ENCODE peak calls at places on chromosomes 1 and 21, in six cellular contexts. O is CD8-positive, alpha-beta T cell; E is heart right ventricle; P is A549; F is dorsolateral prefrontal cortex; D is astrocyte of the spinal cord. L is an unnamed sample.

GRCh38 chr21:44086636-44087425 is 20.4 kb upstream of the PWP2 start:
- DNase-seq in E (no peak), D (no peak), O (no peak), F (no peak), P (no peak), L (no peak)

GRCh38 chr1:92482665-92483441 is 3.9 kb downstream of the GFI1 start:
- DNase-seq in F (no peak), O (peak), E (no peak), P (no peak), D (no peak), L (peak)

GRCh38 chr1:154445040-154445472 is 39.9 kb downstream of the IL6R start:
- DNase-seq in P (no peak), O (peak), F (no peak), E (no peak), D (peak), L (peak)

GRCh38 chr1:21924503-21925005 is 12.6 kb downstream of the HSPG2 start:
- DNase-seq in E (no peak), O (no peak), F (no peak), D (no peak), P (no peak), L (no peak)

GRCh38 chr1:58932820-58933598 is 149.2 kb upstream of the JUN start:
- DNase-seq in E (no peak), P (peak), O (no peak), D (peak), F (no peak), L (peak)

GRCh38 chr1:50423670-50424000 is 392 bp upstream of the DMRTA2 start:
- DNase-seq in D (no peak), O (no peak), E (no peak), P (peak), F (no peak), L (peak)

GRCh38 chr1:173590557-173590956 is 12.3 kb downstream of the SLC9C2 start:
- DNase-seq in E (no peak), P (peak), O (no peak), D (no peak), F (no peak), L (peak)

GRCh38 chr1:102595106-102595505 is 513.2 kb downstream of the COL11A1 start:
- DNase-seq in E (no peak), P (no peak), F (no peak), D (no peak), O (no peak), L (no peak)

GRCh38 chr1:15584489-15585363 is at the start of gene AGMAT:
- DNase-seq in P (peak), D (no peak), F (no peak), O (peak), E (peak), L (no peak)

GRCh38 chr21:33384851-33385331 is 18.3 kb upstream of the IFNGR2 start:
- DNase-seq in O (peak), P (no peak), E (no peak), D (no peak), F (no peak), L (no peak)

GRCh38 chr1:172394167-172394751 is 26.2 kb upstream of the C1orf105 start:
- DNase-seq in D (peak), F (no peak), O (peak), E (no peak), P (peak), L (no peak)

GRCh38 chr1:184183919-184184318 is 132.4 kb downstream of the TSEN15 start:
- DNase-seq in P (no peak), D (no peak), F (no peak), O (no peak), E (no peak), L (no peak)

GRCh38 chr1:47184771-47185677 is 4.8 kb downstream of the PDZK1IP1 start:
- DNase-seq in F (no peak), D (no peak), P (no peak), O (no peak), E (no peak), L (no peak)

GRCh38 chr1:94037392-94038229 is 83.3 kb downstream of the ABCA4 start:
- DNase-seq in D (no peak), F (no peak), O (no peak), E (no peak), P (no peak), L (no peak)

GRCh38 chr1:44250113-44250781 is 37.0 kb downstream of the DMAP1 start:
- DNase-seq in D (no peak), O (no peak), E (peak), P (no peak), F (no peak), L (no peak)

GRCh38 chr1:156291226-156292061 is 4.0 kb downstream of the GLMP start:
- DNase-seq in F (peak), D (peak), E (peak), P (peak), O (no peak), L (peak)

GRCh38 chr1:20233394-20233793 is 47.1 kb upstream of the PLA2G2C start:
- DNase-seq in D (peak), F (no peak), E (no peak), O (no peak), P (peak), L (peak)

GRCh38 chr1:6445062-6445763 is 20.6 kb downstream of the ESPN start:
- DNase-seq in P (peak), E (peak), D (no peak), O (peak), F (no peak), L (peak)

GRCh38 chr1:208184993-208185703 is 59.0 kb downstream of the PLXNA2 start:
- DNase-seq in F (no peak), O (no peak), P (no peak), E (no peak), D (peak), L (no peak)

GRCh38 chr1:118077331-118078055 is 107.5 kb downstream of the SPAG17 start:
- DNase-seq in F (no peak), O (no peak), D (peak), E (no peak), P (peak), L (peak)

GRCh38 chr1:166029196-166029965 is 137.4 kb downstream of the FAM78B start:
- DNase-seq in F (no peak), P (no peak), E (peak), O (no peak), D (no peak), L (no peak)

GRCh38 chr1:188433428-188433827 is 1604.7 kb downstream of the PLA2G4A start:
- DNase-seq in D (peak), P (no peak), F (no peak), O (no peak), E (no peak), L (peak)

GRCh38 chr1:153192697-153193096 is 10.5 kb upstream of the LELP1 start:
- DNase-seq in O (no peak), D (no peak), E (no peak), P (peak), F (no peak), L (no peak)

GRCh38 chr1:23394664-23395063 is 25.0 kb upstream of the ZNF436 start:
- DNase-seq in F (no peak), P (no peak), E (peak), D (peak), O (no peak), L (peak)

GRCh38 chr1:22234631-22235030 is 91.7 kb upstream of the WNT4 start:
- DNase-seq in E (no peak), F (no peak), D (no peak), O (no peak), P (no peak), L (no peak)

GRCh38 chr1:37945743-37946702 is 830 bp downstream of the INPP5B start:
- DNase-seq in P (peak), O (no peak), F (no peak), D (peak), E (peak), L (peak)

GRCh38 chr1:55298167-55298894 is 83.2 kb upstream of the USP24 start:
- DNase-seq in D (no peak), F (no peak), P (no peak), O (no peak), E (no peak), L (no peak)
- H3K4me3 ChIP-seq in D (no peak), F (no peak), P (no peak), O (no peak), E (no peak), L (no peak)

GRCh38 chr1:115283681-115284146 is 54.3 kb downstream of the NGF start:
- DNase-seq in D (no peak), O (no peak), E (peak), P (no peak), F (no peak), L (no peak)

GRCh38 chr1:115288799-115289198 is 49.2 kb downstream of the NGF start:
- DNase-seq in E (no peak), F (no peak), O (no peak), P (no peak), D (peak), L (no peak)

GRCh38 chr1:115289940-115290339 is 48.1 kb downstream of the NGF start:
- DNase-seq in E (no peak), P (no peak), F (no peak), D (no peak), O (no peak), L (no peak)

GRCh38 chr1:115284209-115284608 is 53.8 kb downstream of the NGF start:
- DNase-seq in E (no peak), P (no peak), D (no peak), O (no peak), F (no peak), L (no peak)

GRCh38 chr1:115286431-115287205 is 51.4 kb downstream of the NGF start:
- DNase-seq in E (no peak), D (no peak), O (no peak), F (no peak), P (no peak), L (no peak)
- TF ChIP-seq CTCF in E (no peak), D (no peak), O (no peak), F (no peak), P (no peak), L (no peak)

GRCh38 chr1:198096390-198096789 is 60.4 kb upstream of the NEK7 start:
- DNase-seq in P (no peak), F (no peak), D (peak), O (no peak), E (no peak), L (no peak)
- H3K4me3 ChIP-seq in P (no peak), F (no peak), D (no peak), O (no peak), E (no peak), L (no peak)

GRCh38 chr1:246492611-246493245 is 14.4 kb downstream of the SMYD3 start:
- DNase-seq in F (peak), D (peak), P (peak), O (peak), E (peak), L (peak)
- TF ChIP-seq CTCF in F (peak), D (peak), P (peak), O (peak), E (peak), L (peak)

GRCh38 chr1:31763671-31764306 is 351 bp downstream of the ADGRB2 start:
- DNase-seq in F (no peak), P (no peak), O (no peak), D (no peak), E (no peak), L (no peak)

GRCh38 chr1:31760901-31761470 is 3.2 kb downstream of the ADGRB2 start:
- DNase-seq in P (peak), F (no peak), D (peak), O (peak), E (peak), L (peak)

GRCh38 chr1:31762726-31763670 is 1.1 kb downstream of the ADGRB2 start:
- DNase-seq in P (peak), F (peak), D (peak), O (peak), E (peak), L (peak)

GRCh38 chr1:31761883-31762282 is 2.3 kb downstream of the ADGRB2 start:
- DNase-seq in O (no peak), F (no peak), E (no peak), P (no peak), D (peak), L (peak)

DNA sequence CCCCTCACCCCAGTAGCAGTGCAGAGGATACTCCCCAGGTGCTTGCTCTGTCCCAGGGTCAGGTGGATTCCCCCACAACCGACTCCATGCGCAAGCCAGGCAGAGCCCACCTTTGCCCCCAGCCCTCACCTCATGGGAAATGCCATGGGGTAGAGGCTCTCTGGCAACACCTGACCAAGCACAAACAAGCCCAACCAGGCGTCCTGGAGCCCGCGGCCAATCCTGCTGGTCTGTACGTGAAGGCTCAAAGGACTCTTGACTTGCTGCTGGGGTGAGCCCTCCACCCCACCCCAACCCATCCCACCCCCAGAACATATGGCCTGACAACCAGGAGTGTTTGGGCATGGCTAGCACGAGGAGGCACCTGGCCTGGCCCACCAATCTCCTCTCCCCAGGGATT is 1.8 kb downstream of the ADGRB2 start:
- DNase-seq in O (no peak), D (no peak), E (no peak), P (no peak), F (no peak), L (no peak)
- H3K4me3 ChIP-seq in O (no peak), D (no peak), E (peak), P (peak), F (peak), L (peak)

DNA sequence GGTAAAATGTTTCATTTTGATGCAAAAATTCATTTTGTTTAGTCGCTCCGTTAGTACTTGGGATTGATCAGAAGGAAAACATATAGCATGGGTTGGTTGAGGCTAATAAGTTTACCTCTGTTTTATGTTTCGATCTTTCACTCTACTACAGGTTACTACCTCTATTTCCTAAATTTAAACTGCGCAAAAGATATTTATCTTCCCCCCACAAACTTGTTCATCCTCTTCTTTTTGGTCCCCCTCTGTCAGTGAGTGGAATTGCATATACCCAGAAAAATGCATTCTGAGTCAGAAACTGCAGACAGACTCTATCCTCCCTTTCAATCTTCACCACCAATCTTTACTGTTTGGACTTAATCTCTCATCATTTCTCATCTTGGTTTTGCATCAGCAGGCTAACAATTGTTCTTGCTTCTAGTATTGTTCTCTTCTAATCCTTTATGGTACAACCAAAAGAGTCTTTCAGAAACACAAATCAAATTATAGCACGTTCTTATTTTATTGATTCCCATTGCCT is 316.0 kb upstream of the ADGRL4 start:
- DNase-seq in E (no peak), P (no peak), O (no peak), D (no peak), F (no peak), L (peak)
- TF ChIP-seq CTCF in E (no peak), P (no peak), O (no peak), D (no peak), F (no peak), L (no peak)

L was measured in foreskin fibroblast.